ENCODE peak calls at places on chromosomes 11 and 22, in six cellular contexts. One of them, this sample, is unnamed.

GRCh38 chr11:78350101-78350645 is 67.4 kb downstream of the GAB2 start:
- DNase-seq in HCEC 1CT: peak
- DNase-seq in A549: no peak
- DNase-seq in brain microvascular endothelial cell: no peak
- DNase-seq in T-cell: no peak
- DNase-seq in effector memory CD4-positive, alpha-beta T cell: no peak
- DNase-seq in this sample: no peak

GRCh38 chr11:43738600-43739409 is 58.3 kb downstream of the HSD17B12 start:
- DNase-seq in brain microvascular endothelial cell: peak
- DNase-seq in T-cell: no peak
- DNase-seq in A549: no peak
- DNase-seq in HCEC 1CT: peak
- DNase-seq in effector memory CD4-positive, alpha-beta T cell: no peak
- DNase-seq in this sample: peak

GRCh38 chr11:128519353-128519752 is 68.0 kb downstream of the ETS1 start:
- DNase-seq in A549: no peak
- DNase-seq in effector memory CD4-positive, alpha-beta T cell: no peak
- DNase-seq in HCEC 1CT: no peak
- DNase-seq in brain microvascular endothelial cell: no peak
- DNase-seq in T-cell: no peak
- DNase-seq in this sample: no peak

GRCh38 chr22:25942989-25943411 is 201.0 kb downstream of the MYO18B start:
- DNase-seq in T-cell: no peak
- DNase-seq in effector memory CD4-positive, alpha-beta T cell: no peak
- DNase-seq in HCEC 1CT: no peak
- DNase-seq in brain microvascular endothelial cell: no peak
- DNase-seq in A549: no peak
- DNase-seq in this sample: no peak

GRCh38 chr11:65496304-65497140 is 2.3 kb upstream of the MALAT1 start:
- DNase-seq in brain microvascular endothelial cell: peak
- DNase-seq in HCEC 1CT: peak
- DNase-seq in effector memory CD4-positive, alpha-beta T cell: no peak
- DNase-seq in T-cell: no peak
- DNase-seq in A549: no peak
- DNase-seq in this sample: no peak

GRCh38 chr22:39598017-39598965 is 27.7 kb downstream of the CACNA1I start:
- DNase-seq in T-cell: peak
- DNase-seq in effector memory CD4-positive, alpha-beta T cell: peak
- DNase-seq in HCEC 1CT: no peak
- DNase-seq in brain microvascular endothelial cell: no peak
- DNase-seq in A549: peak
- DNase-seq in this sample: no peak

GRCh38 chr11:128620306-128621175 is 33.2 kb upstream of the ETS1 start:
- DNase-seq in effector memory CD4-positive, alpha-beta T cell: no peak
- DNase-seq in HCEC 1CT: no peak
- DNase-seq in T-cell: no peak
- DNase-seq in brain microvascular endothelial cell: no peak
- DNase-seq in A549: no peak
- DNase-seq in this sample: no peak

GRCh38 chr22:19967850-19968449 is 26.3 kb upstream of the TXNRD2 start:
- DNase-seq in brain microvascular endothelial cell: no peak
- DNase-seq in effector memory CD4-positive, alpha-beta T cell: no peak
- DNase-seq in A549: no peak
- DNase-seq in T-cell: no peak
- DNase-seq in HCEC 1CT: no peak
- DNase-seq in this sample: no peak

GRCh38 chr11:47241740-47242400 is 6.7 kb downstream of the ACP2 start:
- DNase-seq in HCEC 1CT: peak
- DNase-seq in A549: no peak
- DNase-seq in T-cell: no peak
- DNase-seq in effector memory CD4-positive, alpha-beta T cell: no peak
- DNase-seq in brain microvascular endothelial cell: no peak
- DNase-seq in this sample: no peak

GRCh38 chr11:74141908-74142307 is 28.9 kb downstream of the C2CD3 start:
- DNase-seq in HCEC 1CT: no peak
- DNase-seq in T-cell: no peak
- DNase-seq in effector memory CD4-positive, alpha-beta T cell: no peak
- DNase-seq in A549: no peak
- DNase-seq in brain microvascular endothelial cell: no peak
- DNase-seq in this sample: no peak

GRCh38 chr22:50621948-50622722 is 5.8 kb downstream of the ARSA start:
- DNase-seq in HCEC 1CT: no peak
- DNase-seq in effector memory CD4-positive, alpha-beta T cell: no peak
- DNase-seq in brain microvascular endothelial cell: no peak
- DNase-seq in A549: no peak
- DNase-seq in T-cell: no peak
- DNase-seq in this sample: no peak

GRCh38 chr11:119418759-119419158 is 4.2 kb downstream of the THY1 start:
- DNase-seq in effector memory CD4-positive, alpha-beta T cell: no peak
- DNase-seq in A549: no peak
- DNase-seq in brain microvascular endothelial cell: no peak
- DNase-seq in T-cell: no peak
- DNase-seq in HCEC 1CT: no peak
- DNase-seq in this sample: no peak

GRCh38 chr11:704189-704798 is 1.7 kb upstream of the EPS8L2 start:
- DNase-seq in HCEC 1CT: no peak
- DNase-seq in brain microvascular endothelial cell: no peak
- DNase-seq in A549: no peak
- DNase-seq in T-cell: no peak
- DNase-seq in effector memory CD4-positive, alpha-beta T cell: no peak
- DNase-seq in this sample: no peak

GRCh38 chr22:45891021-45891421 is 85.9 kb downstream of the WNT7B start:
- DNase-seq in brain microvascular endothelial cell: no peak
- DNase-seq in T-cell: no peak
- DNase-seq in HCEC 1CT: no peak
- DNase-seq in effector memory CD4-positive, alpha-beta T cell: no peak
- DNase-seq in A549: no peak
- DNase-seq in this sample: no peak

GRCh38 chr22:17890245-17890671 is 116.0 kb upstream of the BID start:
- DNase-seq in T-cell: no peak
- DNase-seq in HCEC 1CT: no peak
- DNase-seq in A549: no peak
- DNase-seq in brain microvascular endothelial cell: no peak
- DNase-seq in effector memory CD4-positive, alpha-beta T cell: no peak
- DNase-seq in this sample: no peak

GRCh38 chr11:129146196-129146595 is 45.9 kb downstream of the ARHGAP32 start:
- DNase-seq in effector memory CD4-positive, alpha-beta T cell: no peak
- DNase-seq in brain microvascular endothelial cell: peak
- DNase-seq in HCEC 1CT: peak
- DNase-seq in T-cell: no peak
- DNase-seq in A549: no peak
- DNase-seq in this sample: peak

GRCh38 chr11:5605849-5606248 is 9.4 kb downstream of the TRIM6 start:
- DNase-seq in A549: no peak
- DNase-seq in brain microvascular endothelial cell: peak
- DNase-seq in HCEC 1CT: peak
- DNase-seq in effector memory CD4-positive, alpha-beta T cell: no peak
- DNase-seq in T-cell: no peak
- DNase-seq in this sample: peak

GRCh38 chr11:96199563-96200025 is 143.4 kb downstream of the MAML2 start:
- DNase-seq in A549: no peak
- DNase-seq in HCEC 1CT: peak
- DNase-seq in brain microvascular endothelial cell: peak
- DNase-seq in T-cell: no peak
- DNase-seq in effector memory CD4-positive, alpha-beta T cell: peak
- DNase-seq in this sample: no peak

GRCh38 chr11:73416711-73417265 is 40.6 kb downstream of the RELT start:
- DNase-seq in T-cell: no peak
- DNase-seq in effector memory CD4-positive, alpha-beta T cell: no peak
- DNase-seq in brain microvascular endothelial cell: no peak
- DNase-seq in HCEC 1CT: peak
- DNase-seq in A549: no peak
- DNase-seq in this sample: peak

GRCh38 chr11:12287009-12287373 is 90.4 kb upstream of the PARVA start:
- DNase-seq in HCEC 1CT: peak
- DNase-seq in brain microvascular endothelial cell: peak
- DNase-seq in T-cell: no peak
- DNase-seq in effector memory CD4-positive, alpha-beta T cell: no peak
- DNase-seq in A549: peak
- DNase-seq in this sample: peak

GRCh38 chr11:109401532-109401931 is 20.5 kb upstream of the C11orf87 start:
- DNase-seq in HCEC 1CT: no peak
- DNase-seq in A549: no peak
- DNase-seq in T-cell: no peak
- DNase-seq in effector memory CD4-positive, alpha-beta T cell: no peak
- DNase-seq in brain microvascular endothelial cell: no peak
- DNase-seq in this sample: no peak

This sample was measured in NCI-H226.